ENCODE peak calls at places on chromosome 5, in ten cellular contexts. A is neural crest cell, J is endodermal cell, O is uterus, U is mesothelial cell of epicardium, P is GM10248, R is GM13977, E is adrenal gland, T is pancreas, S is IMR-90. W is an unnamed sample.

GRCh38 chr5:120516799-120517198 is 52.7 kb downstream of the PRR16 start:
- DNase-seq in A (no peak), J (no peak), O (no peak), U (no peak), P (no peak), R (no peak), E (no peak), T (no peak), S (peak), W (no peak)

GRCh38 chr5:138655530-138656245 is 80.5 kb upstream of the HSPA9 start:
- DNase-seq in A (no peak), J (no peak), O (peak), U (no peak), P (no peak), R (no peak), E (no peak), T (no peak), S (no peak), W (no peak)

GRCh38 chr5:156223547-156223946 is 103.4 kb upstream of the SGCD start:
- DNase-seq in A (no peak), J (no peak), O (no peak), U (no peak), P (no peak), R (no peak), E (no peak), T (no peak), S (no peak), W (no peak)

GRCh38 chr5:122415481-122416120 is 103.6 kb downstream of the SNCAIP start:
- DNase-seq in A (peak), J (peak), O (peak), U (no peak), P (peak), R (peak), E (peak), T (no peak), S (peak), W (peak)

GRCh38 chr5:149030838-149031397 is 31.9 kb downstream of the SH3TC2 start:
- DNase-seq in A (no peak), J (peak), O (no peak), U (no peak), P (no peak), R (no peak), E (no peak), T (no peak), S (no peak), W (no peak)

GRCh38 chr5:180154821-180155220 is 54.2 kb downstream of the RASGEF1C start:
- DNase-seq in A (no peak), J (no peak), O (no peak), U (no peak), P (no peak), R (no peak), E (no peak), T (no peak), S (no peak), W (no peak)

GRCh38 chr5:26700759-26701384 is 337.5 kb downstream of the CDH9 start:
- DNase-seq in A (peak), J (peak), O (no peak), U (no peak), P (peak), R (peak), E (no peak), T (no peak), S (no peak), W (peak)

GRCh38 chr5:93162201-93162654 is 418.8 kb downstream of the NR2F1-AS1 start:
- DNase-seq in A (no peak), J (no peak), O (no peak), U (no peak), P (no peak), R (no peak), E (no peak), T (no peak), S (no peak), W (no peak)

GRCh38 chr5:948472-949274 is 56.0 kb downstream of the TRIP13 start:
- DNase-seq in A (no peak), J (no peak), O (no peak), U (no peak), P (no peak), R (no peak), E (no peak), T (no peak), S (no peak), W (no peak)

GRCh38 chr5:127568166-127568565 is 50.7 kb downstream of the PRRC1 start:
- DNase-seq in A (no peak), J (no peak), O (no peak), U (no peak), P (peak), R (no peak), E (no peak), T (no peak), S (no peak), W (peak)

GRCh38 chr5:124061663-124062062 is 549.7 kb downstream of the CSNK1G3 start:
- DNase-seq in A (no peak), J (no peak), O (peak), U (no peak), P (no peak), R (no peak), E (peak), T (no peak), S (peak), W (no peak)

GRCh38 chr5:122129332-122129731 is at the start of gene ZNF474:
- DNase-seq in A (peak), J (peak), O (peak), U (no peak), P (no peak), R (no peak), E (no peak), T (no peak), S (peak), W (no peak)

GRCh38 chr5:25119654-25120053 is 474.9 kb upstream of the CDH10 start:
- DNase-seq in A (no peak), J (no peak), O (no peak), U (no peak), P (peak), R (peak), E (no peak), T (no peak), S (no peak), W (peak)

GRCh38 chr5:83253731-83254130 is 176.4 kb downstream of the XRCC4 start:
- DNase-seq in A (no peak), J (no peak), O (no peak), U (no peak), P (no peak), R (no peak), E (no peak), T (no peak), S (no peak), W (no peak)

GRCh38 chr5:52943285-52943684 is 45.9 kb upstream of the ITGA2 start:
- DNase-seq in A (no peak), J (no peak), O (no peak), U (no peak), P (no peak), R (no peak), E (no peak), T (no peak), S (no peak), W (no peak)
- TF ChIP-seq CTCF in A (no peak), J (peak), O (no peak), U (no peak), P (no peak), R (peak), E (no peak), T (no peak), S (peak), W (no peak)

GRCh38 chr5:158153508-158153907 is 294.6 kb upstream of the CLINT1 start:
- DNase-seq in A (no peak), J (no peak), O (no peak), U (no peak), P (no peak), R (no peak), E (no peak), T (no peak), S (no peak), W (no peak)
- TF ChIP-seq CTCF in A (no peak), J (peak), O (no peak), U (no peak), P (no peak), R (no peak), E (no peak), T (no peak), S (no peak), W (no peak)

GRCh38 chr5:113123563-113123962 is 147.0 kb downstream of the DCP2 start:
- DNase-seq in A (no peak), J (peak), O (no peak), U (no peak), P (no peak), R (no peak), E (no peak), T (no peak), S (no peak), W (no peak)
- TF ChIP-seq CTCF in A (peak), J (peak), O (no peak), U (no peak), P (no peak), R (no peak), E (no peak), T (no peak), S (no peak), W (no peak)

GRCh38 chr5:173615884-173616576 is 420 bp downstream of the BOD1 start:
- DNase-seq in A (peak), J (peak), O (peak), U (peak), P (peak), R (peak), E (peak), T (peak), S (peak), W (peak)
- TF ChIP-seq CTCF in A (peak), J (peak), O (peak), U (peak), P (peak), R (peak), E (peak), T (peak), S (peak), W (peak)

GRCh38 chr5:170067574-170068170 is 38.0 kb upstream of the FOXI1 start:
- DNase-seq in A (no peak), J (no peak), O (no peak), U (no peak), P (no peak), R (no peak), E (no peak), T (no peak), S (no peak), W (no peak)

GRCh38 chr5:170071748-170072147 is 33.9 kb upstream of the FOXI1 start:
- DNase-seq in A (no peak), J (no peak), O (no peak), U (no peak), P (no peak), R (no peak), E (no peak), T (no peak), S (no peak), W (no peak)

GRCh38 chr5:170069512-170069911 is 36.2 kb upstream of the FOXI1 start:
- DNase-seq in A (no peak), J (peak), O (no peak), U (no peak), P (no peak), R (no peak), E (no peak), T (no peak), S (no peak), W (no peak)

GRCh38 chr5:170067152-170067551 is 38.5 kb upstream of the FOXI1 start:
- DNase-seq in A (no peak), J (no peak), O (no peak), U (no peak), P (peak), R (peak), E (no peak), T (no peak), S (no peak), W (no peak)

GRCh38 chr5:170070556-170071412 is 34.9 kb upstream of the FOXI1 start:
- DNase-seq in A (peak), J (peak), O (no peak), U (peak), P (no peak), R (no peak), E (peak), T (no peak), S (peak), W (no peak)
- TF ChIP-seq CTCF in A (peak), J (peak), O (peak), U (peak), P (peak), R (peak), E (peak), T (peak), S (peak), W (peak)